ENCODE peak calls at places on chromosomes 11 and 22, in ten cellular contexts. One of them, this sample, is unnamed.

GRCh38 chr22:21849489-21849888 is 18.0 kb downstream of the MAPK1 start:
- DNase-seq in mammary epithelial cell: no peak
- DNase-seq in skeletal muscle cell: no peak
- DNase-seq in bronchial epithelial cell: no peak
- DNase-seq in adipocyte: no peak
- DNase-seq in astrocyte of the spinal cord: no peak
- DNase-seq in lower leg skin: no peak
- DNase-seq in fibroblast of the aortic adventitia: no peak
- DNase-seq in trophoblast cell: no peak
- DNase-seq in fibroblast of mammary gland: no peak
- DNase-seq in this sample: no peak

GRCh38 chr11:118988280-118988679 is 9.7 kb upstream of the CENATAC start:
- DNase-seq in mammary epithelial cell: peak; percentile 95
- DNase-seq in skeletal muscle cell: no peak
- DNase-seq in bronchial epithelial cell: peak; percentile 96
- DNase-seq in adipocyte: no peak
- DNase-seq in astrocyte of the spinal cord: no peak
- DNase-seq in lower leg skin: peak; percentile 27
- DNase-seq in fibroblast of the aortic adventitia: no peak
- DNase-seq in trophoblast cell: peak; percentile 55
- DNase-seq in fibroblast of mammary gland: no peak
- DNase-seq in this sample: no peak

GRCh38 chr11:32435511-32435946 is at the start of gene WT1:
- DNase-seq in mammary epithelial cell: no peak
- DNase-seq in skeletal muscle cell: no peak
- DNase-seq in bronchial epithelial cell: no peak
- DNase-seq in adipocyte: no peak
- DNase-seq in astrocyte of the spinal cord: no peak
- DNase-seq in lower leg skin: no peak
- DNase-seq in fibroblast of the aortic adventitia: peak; percentile 13
- DNase-seq in trophoblast cell: no peak
- DNase-seq in fibroblast of mammary gland: no peak
- DNase-seq in this sample: no peak

GRCh38 chr22:41535244-41535643 is 9.0 kb downstream of the POLR3H start:
- DNase-seq in mammary epithelial cell: no peak
- DNase-seq in skeletal muscle cell: no peak
- DNase-seq in bronchial epithelial cell: peak; percentile 7
- DNase-seq in adipocyte: no peak
- DNase-seq in astrocyte of the spinal cord: no peak
- DNase-seq in lower leg skin: no peak
- DNase-seq in fibroblast of the aortic adventitia: no peak
- DNase-seq in trophoblast cell: no peak
- DNase-seq in fibroblast of mammary gland: no peak
- DNase-seq in this sample: no peak

GRCh38 chr22:50175921-50176849 is 5.7 kb downstream of the PANX2 start:
- DNase-seq in mammary epithelial cell: no peak
- DNase-seq in skeletal muscle cell: no peak
- DNase-seq in bronchial epithelial cell: no peak
- DNase-seq in adipocyte: no peak
- DNase-seq in astrocyte of the spinal cord: no peak
- DNase-seq in lower leg skin: no peak
- DNase-seq in fibroblast of the aortic adventitia: no peak
- DNase-seq in trophoblast cell: no peak
- DNase-seq in fibroblast of mammary gland: no peak
- DNase-seq in this sample: no peak

GRCh38 chr11:66951927-66952337 is 6.3 kb downstream of the PC start:
- DNase-seq in mammary epithelial cell: no peak
- DNase-seq in skeletal muscle cell: peak; percentile 60
- DNase-seq in bronchial epithelial cell: no peak
- DNase-seq in adipocyte: peak; percentile 43
- DNase-seq in astrocyte of the spinal cord: peak; percentile 79
- DNase-seq in lower leg skin: no peak
- DNase-seq in fibroblast of the aortic adventitia: no peak
- DNase-seq in trophoblast cell: no peak
- DNase-seq in fibroblast of mammary gland: peak; percentile 55
- DNase-seq in this sample: peak; percentile 47

GRCh38 chr11:834371-835316 is 1.9 kb downstream of the CD151 start:
- DNase-seq in mammary epithelial cell: peak; percentile 91
- DNase-seq in skeletal muscle cell: no peak
- DNase-seq in bronchial epithelial cell: peak; percentile 89
- DNase-seq in adipocyte: peak; percentile 93
- DNase-seq in astrocyte of the spinal cord: peak; percentile 69
- DNase-seq in lower leg skin: no peak
- DNase-seq in fibroblast of the aortic adventitia: peak; percentile 58
- DNase-seq in trophoblast cell: peak; percentile 54
- DNase-seq in fibroblast of mammary gland: peak; percentile 62
- DNase-seq in this sample: peak; percentile 92

GRCh38 chr11:110079726-110080125 is 13.5 kb upstream of the ZC3H12C start:
- DNase-seq in mammary epithelial cell: peak; percentile 49
- DNase-seq in skeletal muscle cell: no peak
- DNase-seq in bronchial epithelial cell: peak; percentile 40
- DNase-seq in adipocyte: no peak
- DNase-seq in astrocyte of the spinal cord: no peak
- DNase-seq in lower leg skin: no peak
- DNase-seq in fibroblast of the aortic adventitia: no peak
- DNase-seq in trophoblast cell: peak; percentile 83
- DNase-seq in fibroblast of mammary gland: no peak
- DNase-seq in this sample: no peak

GRCh38 chr11:16897460-16898061 is 116.7 kb downstream of the PLEKHA7 start:
- DNase-seq in mammary epithelial cell: no peak
- DNase-seq in skeletal muscle cell: no peak
- DNase-seq in bronchial epithelial cell: no peak
- DNase-seq in adipocyte: no peak
- DNase-seq in astrocyte of the spinal cord: no peak
- DNase-seq in lower leg skin: no peak
- DNase-seq in fibroblast of the aortic adventitia: no peak
- DNase-seq in trophoblast cell: no peak
- DNase-seq in fibroblast of mammary gland: no peak
- DNase-seq in this sample: no peak

GRCh38 chr11:113385749-113386148 is 1.8 kb upstream of the ANKK1 start:
- DNase-seq in mammary epithelial cell: no peak
- DNase-seq in skeletal muscle cell: no peak
- DNase-seq in bronchial epithelial cell: peak; percentile 38
- DNase-seq in adipocyte: no peak
- DNase-seq in astrocyte of the spinal cord: no peak
- DNase-seq in lower leg skin: no peak
- DNase-seq in fibroblast of the aortic adventitia: no peak
- DNase-seq in trophoblast cell: no peak
- DNase-seq in fibroblast of mammary gland: no peak
- DNase-seq in this sample: no peak

GRCh38 chr11:113386866-113387265 is 713 bp upstream of the ANKK1 start:
- DNase-seq in mammary epithelial cell: no peak
- DNase-seq in skeletal muscle cell: no peak
- DNase-seq in bronchial epithelial cell: no peak
- DNase-seq in adipocyte: no peak
- DNase-seq in astrocyte of the spinal cord: no peak
- DNase-seq in lower leg skin: no peak
- DNase-seq in fibroblast of the aortic adventitia: no peak
- DNase-seq in trophoblast cell: no peak
- DNase-seq in fibroblast of mammary gland: no peak
- DNase-seq in this sample: no peak

GRCh38 chr11:113384551-113384950 is 3.0 kb upstream of the ANKK1 start:
- DNase-seq in mammary epithelial cell: peak; percentile 100
- DNase-seq in skeletal muscle cell: peak; percentile 83
- DNase-seq in bronchial epithelial cell: peak; percentile 100
- DNase-seq in adipocyte: peak; percentile 83
- DNase-seq in astrocyte of the spinal cord: peak; percentile 90
- DNase-seq in lower leg skin: peak; percentile 76
- DNase-seq in fibroblast of the aortic adventitia: peak; percentile 89
- DNase-seq in trophoblast cell: peak; percentile 96
- DNase-seq in fibroblast of mammary gland: peak; percentile 91
- DNase-seq in this sample: no peak

GRCh38 chr11:113389288-113389687 is 1.7 kb downstream of the ANKK1 start:
- DNase-seq in mammary epithelial cell: no peak
- DNase-seq in skeletal muscle cell: no peak
- DNase-seq in bronchial epithelial cell: no peak
- DNase-seq in adipocyte: no peak
- DNase-seq in astrocyte of the spinal cord: no peak
- DNase-seq in lower leg skin: no peak
- DNase-seq in fibroblast of the aortic adventitia: no peak
- DNase-seq in trophoblast cell: no peak
- DNase-seq in fibroblast of mammary gland: no peak
- DNase-seq in this sample: no peak

GRCh38 chr11:113387605-113388211 is at the start of gene ANKK1:
- DNase-seq in mammary epithelial cell: no peak
- DNase-seq in skeletal muscle cell: no peak
- DNase-seq in bronchial epithelial cell: peak; percentile 36
- DNase-seq in adipocyte: no peak
- DNase-seq in astrocyte of the spinal cord: no peak
- DNase-seq in lower leg skin: no peak
- DNase-seq in fibroblast of the aortic adventitia: no peak
- DNase-seq in trophoblast cell: peak; percentile 18
- DNase-seq in fibroblast of mammary gland: no peak
- DNase-seq in this sample: no peak
- H3K4me3 ChIP-seq in mammary epithelial cell: peak within 1 kb of the TSS; percentile 25
- H3K4me3 ChIP-seq in skeletal muscle cell: peak within 1 kb of the TSS; percentile 9
- H3K4me3 ChIP-seq in bronchial epithelial cell: peak within 1 kb of the TSS; percentile 45
- H3K4me3 ChIP-seq in adipocyte: no peak within 1 kb of the TSS
- H3K4me3 ChIP-seq in astrocyte of the spinal cord: no peak within 1 kb of the TSS
- H3K4me3 ChIP-seq in lower leg skin: no peak within 1 kb of the TSS
- H3K4me3 ChIP-seq in fibroblast of the aortic adventitia: no peak within 1 kb of the TSS
- H3K4me3 ChIP-seq in trophoblast cell: peak within 1 kb of the TSS; percentile 3
- H3K4me3 ChIP-seq in fibroblast of mammary gland: no peak within 1 kb of the TSS
- H3K4me3 ChIP-seq in this sample: no peak within 1 kb of the TSS

DNA sequence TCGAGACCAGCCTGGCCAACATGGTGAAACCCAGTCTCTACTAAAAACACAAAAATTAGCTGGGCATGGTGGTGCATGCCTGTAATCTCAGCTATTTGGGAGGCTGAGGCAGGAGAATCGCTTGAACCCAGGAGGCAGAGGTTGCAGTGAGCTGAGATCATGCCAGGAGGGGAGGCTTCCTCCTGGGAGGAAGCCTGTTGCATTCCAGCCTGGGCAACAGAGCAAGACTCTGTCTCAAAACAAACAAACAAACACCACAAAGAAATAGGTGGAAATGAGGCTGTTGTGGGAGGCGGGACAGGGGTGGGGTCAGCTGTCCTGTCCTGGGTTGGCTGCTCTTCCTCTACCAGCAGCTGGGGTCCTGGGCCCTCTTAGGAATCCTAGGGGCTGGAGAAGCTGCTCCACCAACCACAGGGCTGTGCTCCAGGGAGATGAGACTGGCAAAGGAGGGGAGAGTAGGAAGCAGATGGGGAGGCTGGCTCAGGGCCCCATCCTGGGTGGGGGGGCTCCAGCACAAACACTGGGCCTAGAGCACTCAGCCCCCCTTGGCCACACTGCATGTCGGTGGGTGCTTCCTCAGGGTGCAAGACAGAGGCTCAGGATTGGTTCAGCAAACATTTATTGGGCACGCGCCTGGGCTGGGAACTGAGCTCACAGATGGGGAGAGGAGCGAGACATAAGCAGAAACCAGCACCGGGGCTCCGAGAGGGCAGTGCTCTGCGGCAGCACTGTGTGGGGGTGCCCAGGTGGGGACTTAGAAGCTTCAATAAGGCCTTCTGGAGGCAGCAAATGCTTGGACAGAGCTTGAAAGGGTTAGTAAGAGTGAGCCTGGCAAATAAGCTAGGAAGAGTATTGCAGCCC is 11.9 kb upstream of the EHD1 start:
- DNase-seq in mammary epithelial cell: no peak
- DNase-seq in skeletal muscle cell: no peak
- DNase-seq in bronchial epithelial cell: no peak
- DNase-seq in adipocyte: no peak
- DNase-seq in astrocyte of the spinal cord: no peak
- DNase-seq in lower leg skin: no peak
- DNase-seq in fibroblast of the aortic adventitia: no peak
- DNase-seq in trophoblast cell: no peak
- DNase-seq in fibroblast of mammary gland: no peak
- DNase-seq in this sample: no peak
- H3K4me3 ChIP-seq in mammary epithelial cell: no peak overlapping the region
- H3K4me3 ChIP-seq in skeletal muscle cell: no peak overlapping the region
- H3K4me3 ChIP-seq in bronchial epithelial cell: no peak overlapping the region
- H3K4me3 ChIP-seq in adipocyte: no peak overlapping the region
- H3K4me3 ChIP-seq in astrocyte of the spinal cord: no peak overlapping the region
- H3K4me3 ChIP-seq in lower leg skin: no peak overlapping the region
- H3K4me3 ChIP-seq in fibroblast of the aortic adventitia: no peak overlapping the region
- H3K4me3 ChIP-seq in trophoblast cell: no peak overlapping the region
- H3K4me3 ChIP-seq in fibroblast of mammary gland: no peak overlapping the region
- H3K4me3 ChIP-seq in this sample: peak overlapping the region; percentile 61

GRCh38 chr11:58577441-58578135 is 1.3 kb upstream of the ZFP91 start:
- DNase-seq in mammary epithelial cell: peak; percentile 86
- DNase-seq in skeletal muscle cell: peak; percentile 56
- DNase-seq in bronchial epithelial cell: peak; percentile 88
- DNase-seq in adipocyte: peak; percentile 87
- DNase-seq in astrocyte of the spinal cord: peak; percentile 83
- DNase-seq in lower leg skin: no peak
- DNase-seq in fibroblast of the aortic adventitia: peak; percentile 96
- DNase-seq in trophoblast cell: peak; percentile 52
- DNase-seq in fibroblast of mammary gland: peak; percentile 91
- DNase-seq in this sample: no peak

GRCh38 chr11:58576792-58577440 is 1.3 kb upstream of the LPXN start:
- DNase-seq in mammary epithelial cell: peak; percentile 35
- DNase-seq in skeletal muscle cell: no peak
- DNase-seq in bronchial epithelial cell: peak; percentile 59
- DNase-seq in adipocyte: peak; percentile 74
- DNase-seq in astrocyte of the spinal cord: peak; percentile 61
- DNase-seq in lower leg skin: no peak
- DNase-seq in fibroblast of the aortic adventitia: peak; percentile 78
- DNase-seq in trophoblast cell: no peak
- DNase-seq in fibroblast of mammary gland: peak; percentile 66
- DNase-seq in this sample: no peak

GRCh38 chr11:58575377-58576020 is at the start of gene LPXN:
- DNase-seq in mammary epithelial cell: peak; percentile 79
- DNase-seq in skeletal muscle cell: no peak
- DNase-seq in bronchial epithelial cell: peak; percentile 76
- DNase-seq in adipocyte: no peak
- DNase-seq in astrocyte of the spinal cord: peak; percentile 39
- DNase-seq in lower leg skin: no peak
- DNase-seq in fibroblast of the aortic adventitia: peak; percentile 53
- DNase-seq in trophoblast cell: no peak
- DNase-seq in fibroblast of mammary gland: peak; percentile 81
- DNase-seq in this sample: no peak

GRCh38 chr11:58573451-58574104 is 2.1 kb downstream of the LPXN start:
- DNase-seq in mammary epithelial cell: peak; percentile 91
- DNase-seq in skeletal muscle cell: peak; percentile 56
- DNase-seq in bronchial epithelial cell: peak; percentile 93
- DNase-seq in adipocyte: peak; percentile 85
- DNase-seq in astrocyte of the spinal cord: peak; percentile 68
- DNase-seq in lower leg skin: peak; percentile 73
- DNase-seq in fibroblast of the aortic adventitia: peak; percentile 89
- DNase-seq in trophoblast cell: peak; percentile 22
- DNase-seq in fibroblast of mammary gland: peak; percentile 91
- DNase-seq in this sample: peak; percentile 62

GRCh38 chr11:58574851-58575250 is 805 bp downstream of the LPXN start:
- DNase-seq in mammary epithelial cell: peak; percentile 52
- DNase-seq in skeletal muscle cell: no peak
- DNase-seq in bronchial epithelial cell: peak; percentile 68
- DNase-seq in adipocyte: peak; percentile 56
- DNase-seq in astrocyte of the spinal cord: peak; percentile 54
- DNase-seq in lower leg skin: no peak
- DNase-seq in fibroblast of the aortic adventitia: peak; percentile 82
- DNase-seq in trophoblast cell: no peak
- DNase-seq in fibroblast of mammary gland: peak; percentile 85
- DNase-seq in this sample: no peak
- H3K4me3 ChIP-seq in mammary epithelial cell: peak overlapping the region; percentile 22
- H3K4me3 ChIP-seq in skeletal muscle cell: no peak overlapping the region
- H3K4me3 ChIP-seq in bronchial epithelial cell: no peak overlapping the region
- H3K4me3 ChIP-seq in adipocyte: peak overlapping the region; percentile 70
- H3K4me3 ChIP-seq in astrocyte of the spinal cord: no peak overlapping the region
- H3K4me3 ChIP-seq in lower leg skin: no peak overlapping the region
- H3K4me3 ChIP-seq in fibroblast of the aortic adventitia: no peak overlapping the region
- H3K4me3 ChIP-seq in trophoblast cell: no peak overlapping the region
- H3K4me3 ChIP-seq in fibroblast of mammary gland: peak overlapping the region; percentile 38
- H3K4me3 ChIP-seq in this sample: peak overlapping the region; percentile 44

GRCh38 chr11:73274722-73275380 is 2.7 kb downstream of the P2RY6 start:
- DNase-seq in mammary epithelial cell: no peak
- DNase-seq in skeletal muscle cell: no peak
- DNase-seq in bronchial epithelial cell: no peak
- DNase-seq in adipocyte: no peak
- DNase-seq in astrocyte of the spinal cord: no peak
- DNase-seq in lower leg skin: no peak
- DNase-seq in fibroblast of the aortic adventitia: no peak
- DNase-seq in trophoblast cell: no peak
- DNase-seq in fibroblast of mammary gland: no peak
- DNase-seq in this sample: peak; percentile 46
- H3K4me3 ChIP-seq in mammary epithelial cell: no peak overlapping the region
- H3K4me3 ChIP-seq in skeletal muscle cell: no peak overlapping the region
- H3K4me3 ChIP-seq in bronchial epithelial cell: no peak overlapping the region
- H3K4me3 ChIP-seq in adipocyte: no peak overlapping the region
- H3K4me3 ChIP-seq in astrocyte of the spinal cord: no peak overlapping the region
- H3K4me3 ChIP-seq in lower leg skin: no peak overlapping the region
- H3K4me3 ChIP-seq in fibroblast of the aortic adventitia: no peak overlapping the region
- H3K4me3 ChIP-seq in trophoblast cell: peak overlapping the region; percentile 48
- H3K4me3 ChIP-seq in fibroblast of mammary gland: no peak overlapping the region
- H3K4me3 ChIP-seq in this sample: no peak overlapping the region

This sample was measured in Peyer's patch.